ENCODE peak calls at places on chromosome 11, in seven cellular contexts. J is endodermal cell, G is heart right ventricle, B is spleen, H is mammary epithelial cell, D is colonic mucosa, T is transverse colon. P is an unnamed sample.
A peak's percentile ranks its signal among the peaks of the same experiment; 100 is the strongest.

GRCh38 chr11:16806791-16807190 is 68.3 kb downstream of the C11orf58 start:
- DNase-seq in J (no peak), G (peak; percentile 47), B (peak; percentile 54), H (no peak), D (no peak), T (no peak), P (no peak)

GRCh38 chr11:69945157-69945556 is 125.9 kb upstream of the FGF3 start:
- DNase-seq in J (no peak), G (no peak), B (no peak), H (no peak), D (no peak), T (no peak), P (no peak)

GRCh38 chr11:66184728-66185127 is 83.7 kb upstream of the RAB1B start:
- DNase-seq in J (no peak), G (no peak), B (no peak), H (no peak), D (no peak), T (no peak), P (no peak)

GRCh38 chr11:126163074-126163700 is 48.3 kb downstream of the RPUSD4 start:
- DNase-seq in J (peak; percentile 64), G (no peak), B (peak; percentile 67), H (peak; percentile 72), D (no peak), T (no peak), P (no peak)

GRCh38 chr11:122242731-122243130 is 126.7 kb upstream of the BLID start:
- DNase-seq in J (no peak), G (peak; percentile 13), B (no peak), H (no peak), D (no peak), T (no peak), P (no peak)

GRCh38 chr11:8234425-8234821 is 29.3 kb downstream of the LMO1 start:
- DNase-seq in J (peak; percentile 70), G (no peak), B (peak; percentile 68), H (no peak), D (no peak), T (no peak), P (no peak)

GRCh38 chr11:79864882-79865281 is 424.1 kb upstream of the TENM4 start:
- DNase-seq in J (no peak), G (no peak), B (no peak), H (no peak), D (peak; percentile 66), T (peak; percentile 63), P (no peak)

GRCh38 chr11:70637949-70638598 is 239.7 kb downstream of the CTTN start:
- DNase-seq in J (no peak), G (no peak), B (no peak), H (no peak), D (no peak), T (no peak), P (no peak)

GRCh38 chr11:17719940-17720795 is 797 bp downstream of the MYOD1 start:
- DNase-seq in J (peak; percentile 88), G (no peak), B (no peak), H (no peak), D (no peak), T (no peak), P (no peak)

GRCh38 chr11:118895093-118896039 is 11.7 kb downstream of the CXCR5 start:
- DNase-seq in J (peak; percentile 71), G (peak; percentile 3), B (peak; percentile 94), H (no peak), D (no peak), T (peak; percentile 59), P (peak; percentile 71)

GRCh38 chr11:1992111-1992510 is 5.5 kb downstream of the H19 start:
- DNase-seq in J (no peak), G (no peak), B (peak; percentile 37), H (no peak), D (no peak), T (no peak), P (no peak)

GRCh38 chr11:123170929-123171328 is 24.1 kb downstream of the CLMP start:
- DNase-seq in J (no peak), G (no peak), B (no peak), H (no peak), D (no peak), T (no peak), P (no peak)

GRCh38 chr11:28539239-28540025 is 431.2 kb downstream of the METTL15 start:
- DNase-seq in J (no peak), G (no peak), B (no peak), H (peak; percentile 20), D (no peak), T (no peak), P (no peak)

GRCh38 chr11:9977554-9977953 is 313.7 kb downstream of the SWAP70 start:
- DNase-seq in J (no peak), G (no peak), B (no peak), H (no peak), D (no peak), T (no peak), P (no peak)

GRCh38 chr11:10456519-10456918 is 1.5 kb downstream of the AMPD3 start:
- DNase-seq in J (peak; percentile 52), G (no peak), B (peak; percentile 80), H (no peak), D (no peak), T (no peak), P (no peak)

GRCh38 chr11:115147243-115147807 is 356.9 kb downstream of the CADM1 start:
- DNase-seq in J (no peak), G (no peak), B (no peak), H (no peak), D (no peak), T (no peak), P (no peak)

GRCh38 chr11:74611369-74611861 is 19.0 kb downstream of the POLD3 start:
- DNase-seq in J (no peak), G (no peak), B (no peak), H (peak; percentile 22), D (no peak), T (no peak), P (no peak)

GRCh38 chr11:121800240-121800639 is 315.8 kb downstream of the BLID start:
- DNase-seq in J (no peak), G (no peak), B (no peak), H (no peak), D (no peak), T (no peak), P (no peak)

GRCh38 chr11:130070829-130071205 is 1.1 kb downstream of the APLP2 start:
- DNase-seq in J (peak; percentile 76), G (no peak), B (peak; percentile 86), H (peak; percentile 22), D (peak; percentile 39), T (peak; percentile 34), P (no peak)
- H3K27ac ChIP-seq in J (no peak overlapping the region), G (peak overlapping the region; percentile 84), B (peak overlapping the region; percentile 96), H (peak overlapping the region; percentile 61), D (peak overlapping the region; percentile 98), T (peak overlapping the region; percentile 94), P (no peak overlapping the region)

GRCh38 chr11:47523491-47524199 is 29.3 kb downstream of the CELF1 start:
- DNase-seq in J (no peak), G (peak; percentile 66), B (no peak), H (peak; percentile 84), D (peak; percentile 46), T (no peak), P (peak; percentile 19)

GRCh38 chr11:47518212-47518959 is 34.5 kb downstream of the CELF1 start:
- DNase-seq in J (no peak), G (no peak), B (no peak), H (no peak), D (no peak), T (no peak), P (no peak)

GRCh38 chr11:47527186-47527585 is 25.7 kb downstream of the CELF1 start:
- DNase-seq in J (no peak), G (no peak), B (no peak), H (no peak), D (no peak), T (no peak), P (no peak)

DNA sequence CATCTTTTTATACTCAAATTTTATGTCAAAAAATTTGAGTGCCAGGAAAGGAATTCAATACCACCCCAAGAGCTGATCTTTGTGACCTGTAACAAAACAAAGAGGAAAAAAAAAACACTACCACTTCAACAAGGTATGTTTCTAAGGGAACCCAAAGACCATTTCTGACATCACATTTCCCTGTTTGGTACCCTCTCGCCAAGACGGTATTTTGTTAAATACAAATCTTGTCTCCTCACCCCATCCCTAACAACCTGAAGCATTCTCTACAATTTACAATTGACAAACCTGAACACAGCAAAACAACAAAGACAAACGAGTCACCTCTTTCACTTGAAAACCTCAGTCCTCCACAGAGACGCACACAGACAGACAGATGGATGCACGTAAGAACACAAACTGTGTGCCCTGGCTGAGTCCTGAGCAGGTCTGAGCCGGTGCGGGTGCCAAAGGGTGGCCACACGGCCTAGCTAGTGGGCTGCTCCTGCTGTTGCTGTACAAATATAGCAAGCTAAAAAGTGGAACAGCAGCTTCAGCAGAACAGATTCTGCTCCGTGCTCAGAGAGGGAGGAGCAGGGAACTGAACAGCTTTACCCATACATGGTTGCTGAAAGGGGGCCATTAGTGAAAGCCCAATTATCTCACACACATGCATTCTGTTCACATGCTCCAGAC is 28.6 kb downstream of the CELF1 start:
- DNase-seq in J (no peak), G (peak; percentile 27), B (no peak), H (peak; percentile 44), D (no peak), T (no peak), P (no peak)
- H3K4me3 ChIP-seq in J (no peak overlapping the region), G (peak overlapping the region; percentile 12), B (no peak overlapping the region), H (no peak overlapping the region), D (no peak overlapping the region), T (peak overlapping the region; percentile 14), P (peak overlapping the region; percentile 8)

DNA sequence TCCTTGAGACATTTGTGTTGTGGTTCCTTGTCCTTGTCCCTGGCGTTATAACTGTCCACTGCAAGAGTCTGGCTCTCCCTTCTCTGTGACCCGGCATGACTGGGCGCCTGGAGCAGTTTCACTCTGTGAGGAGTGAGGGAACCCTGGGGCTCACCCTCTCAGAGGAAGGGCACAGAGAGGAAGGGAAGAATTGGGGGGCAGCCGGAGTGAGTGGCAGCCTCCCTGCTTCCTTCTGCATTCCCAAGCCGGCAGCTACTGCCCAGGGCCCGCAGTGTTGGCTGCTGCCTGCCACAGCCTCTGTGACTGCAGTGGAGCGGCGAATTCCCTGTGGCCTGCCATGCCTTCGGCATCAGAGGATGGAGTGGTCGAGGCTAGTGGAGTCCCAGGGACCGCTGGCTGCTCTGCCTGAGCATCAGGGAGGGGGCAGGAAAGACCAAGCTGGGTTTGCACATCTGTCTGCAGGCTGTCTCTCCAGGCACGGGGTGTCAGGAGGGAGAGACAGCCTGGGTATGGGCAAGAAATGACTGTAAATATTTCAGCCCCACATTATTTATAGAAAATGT is 23.0 kb downstream of the MYBPC3 start:
- DNase-seq in J (no peak), G (no peak), B (peak; percentile 55), H (no peak), D (no peak), T (no peak), P (no peak)
- H3K27ac ChIP-seq in J (no peak overlapping the region), G (peak overlapping the region; percentile 79), B (peak overlapping the region; percentile 56), H (no peak overlapping the region), D (no peak overlapping the region), T (no peak overlapping the region), P (no peak overlapping the region)

DNA sequence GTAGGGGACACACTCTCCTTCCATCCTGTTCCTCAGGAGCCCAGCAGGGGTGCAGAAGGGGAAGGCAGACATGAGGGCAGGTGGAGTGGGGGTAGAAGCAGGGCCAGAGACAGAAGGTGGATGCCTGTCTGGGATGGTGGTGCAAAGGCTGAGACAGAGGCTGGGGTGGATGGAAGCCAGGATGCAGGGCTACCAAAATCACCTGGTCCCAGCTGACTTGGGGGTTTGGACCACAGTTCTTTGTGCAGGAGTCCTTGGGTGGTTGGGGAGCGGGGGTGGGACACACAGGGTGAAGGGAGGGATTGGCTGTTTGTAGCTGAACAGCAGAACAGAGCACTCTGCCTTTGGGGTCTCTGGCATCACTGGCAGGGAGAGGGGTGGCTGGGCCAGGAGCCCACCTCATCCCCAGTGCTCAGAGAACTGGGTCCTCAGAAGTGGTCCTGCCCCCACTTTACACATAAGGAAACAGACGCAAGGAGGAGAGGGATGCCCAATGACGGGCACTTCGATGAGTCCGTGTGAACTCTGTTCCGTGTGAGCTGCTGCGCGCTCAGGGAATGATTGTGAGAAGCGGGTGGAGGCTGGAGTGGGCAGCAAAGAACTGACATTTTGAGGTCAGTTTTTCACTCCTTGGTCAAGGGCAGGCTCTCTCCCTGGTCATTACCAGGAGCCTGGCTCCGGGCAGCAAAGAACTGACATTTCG is 1.8 kb downstream of the TAGLN start:
- DNase-seq in J (peak; percentile 66), G (no peak), B (no peak), H (no peak), D (no peak), T (no peak), P (no peak)
- H3K4me3 ChIP-seq in J (peak overlapping the region; percentile 88), G (peak overlapping the region; percentile 46), B (peak overlapping the region; percentile 28), H (no peak overlapping the region), D (peak overlapping the region; percentile 33), T (peak overlapping the region; percentile 47), P (no peak overlapping the region)